ENCODE peak calls at places on chromosomes 5 and 9, in five cellular contexts. One of them, this sample, is unnamed.

GRCh38 chr5:147963948-147964693 is 57.8 kb upstream of the C5orf46 start:
- DNase-seq in MCF 10A: peak; percentile 33
- DNase-seq in sciatic nerve: no peak
- DNase-seq in PC-3: no peak
- DNase-seq in CD8-positive, alpha-beta T cell: no peak
- DNase-seq in this sample: no peak

GRCh38 chr9:108512426-108513173 is 343.2 kb downstream of the ACTL7B start:
- DNase-seq in CD8-positive, alpha-beta T cell: no peak
- DNase-seq in sciatic nerve: no peak
- DNase-seq in PC-3: no peak
- DNase-seq in MCF 10A: peak; percentile 11
- DNase-seq in this sample: no peak

GRCh38 chr9:6307551-6308096 is 20.6 kb upstream of the TPD52L3 start:
- DNase-seq in PC-3: no peak
- DNase-seq in MCF 10A: no peak
- DNase-seq in CD8-positive, alpha-beta T cell: no peak
- DNase-seq in sciatic nerve: no peak
- DNase-seq in this sample: no peak

GRCh38 chr9:89879276-89879675 is 274.5 kb downstream of the GADD45G start:
- DNase-seq in PC-3: no peak
- DNase-seq in CD8-positive, alpha-beta T cell: peak; percentile 25
- DNase-seq in sciatic nerve: peak; percentile 42
- DNase-seq in MCF 10A: no peak
- DNase-seq in this sample: no peak

GRCh38 chr9:12094051-12094450 is 599.1 kb upstream of the TYRP1 start:
- DNase-seq in CD8-positive, alpha-beta T cell: no peak
- DNase-seq in MCF 10A: no peak
- DNase-seq in sciatic nerve: no peak
- DNase-seq in PC-3: peak; percentile 6
- DNase-seq in this sample: no peak

GRCh38 chr5:16550316-16550952 is 66.4 kb downstream of the RETREG1 start:
- DNase-seq in sciatic nerve: no peak
- DNase-seq in PC-3: peak; percentile 96
- DNase-seq in CD8-positive, alpha-beta T cell: no peak
- DNase-seq in MCF 10A: peak; percentile 75
- DNase-seq in this sample: peak; percentile 78

GRCh38 chr9:78122631-78123030 is 91.0 kb upstream of the GNAQ start:
- DNase-seq in CD8-positive, alpha-beta T cell: no peak
- DNase-seq in MCF 10A: peak; percentile 75
- DNase-seq in sciatic nerve: no peak
- DNase-seq in PC-3: peak; percentile 75
- DNase-seq in this sample: no peak

GRCh38 chr9:93267681-93268505 is 84.0 kb downstream of the WNK2 start:
- DNase-seq in PC-3: no peak
- DNase-seq in MCF 10A: no peak
- DNase-seq in sciatic nerve: peak; percentile 34
- DNase-seq in CD8-positive, alpha-beta T cell: peak; percentile 39
- DNase-seq in this sample: no peak

GRCh38 chr5:176844706-176845391 is 34.5 kb downstream of the UNC5A start:
- DNase-seq in PC-3: peak; percentile 66
- DNase-seq in MCF 10A: peak; percentile 50
- DNase-seq in CD8-positive, alpha-beta T cell: no peak
- DNase-seq in sciatic nerve: no peak
- DNase-seq in this sample: no peak

GRCh38 chr9:126702501-126703329 is 89.0 kb downstream of the LMX1B start:
- DNase-seq in CD8-positive, alpha-beta T cell: no peak
- DNase-seq in sciatic nerve: peak; percentile 57
- DNase-seq in MCF 10A: peak; percentile 23
- DNase-seq in PC-3: no peak
- DNase-seq in this sample: no peak

GRCh38 chr5:173333900-173334685 is 5.9 kb upstream of the STC2 start:
- DNase-seq in MCF 10A: peak; percentile 82
- DNase-seq in sciatic nerve: no peak
- DNase-seq in CD8-positive, alpha-beta T cell: no peak
- DNase-seq in PC-3: peak; percentile 92
- DNase-seq in this sample: no peak

GRCh38 chr9:118362596-118362995 is 658.4 kb downstream of the TLR4 start:
- DNase-seq in sciatic nerve: no peak
- DNase-seq in MCF 10A: no peak
- DNase-seq in CD8-positive, alpha-beta T cell: no peak
- DNase-seq in PC-3: no peak
- DNase-seq in this sample: no peak

GRCh38 chr5:181188700-181189362 is 16.2 kb downstream of the TRIM7 start:
- DNase-seq in sciatic nerve: peak; percentile 88
- DNase-seq in PC-3: peak; percentile 93
- DNase-seq in CD8-positive, alpha-beta T cell: peak; percentile 83
- DNase-seq in MCF 10A: peak; percentile 91
- DNase-seq in this sample: peak; percentile 95

GRCh38 chr9:21585756-21586752 is 103.9 kb upstream of the IFNE start:
- DNase-seq in sciatic nerve: no peak
- DNase-seq in PC-3: peak; percentile 39
- DNase-seq in CD8-positive, alpha-beta T cell: no peak
- DNase-seq in MCF 10A: no peak
- DNase-seq in this sample: peak; percentile 62

GRCh38 chr9:133003071-133003461 is 24.6 kb downstream of the GFI1B start:
- DNase-seq in sciatic nerve: no peak
- DNase-seq in PC-3: no peak
- DNase-seq in CD8-positive, alpha-beta T cell: no peak
- DNase-seq in MCF 10A: no peak
- DNase-seq in this sample: no peak